ENCODE peak calls at places on chromosomes 4 and X, in ten cellular contexts. One of them, this sample, is unnamed.

GRCh38 chrX:100895365-100896075 is 21.4 kb upstream of the NOX1 start:
- DNase-seq in ELR: peak
- DNase-seq in NCI-H748 treated with DMSO at 0.1 percent for 48 hours: peak
- DNase-seq in ecto neural progenitor cell: peak
- DNase-seq in EH: peak
- DNase-seq in MG63: peak
- DNase-seq in mucosa of descending colon: no peak
- DNase-seq in uterus: no peak
- DNase-seq in natural killer cell treated with Interleukin-12 subunit alpha and Interleukin-12 subunit beta and Interleukin-15 and Interleukin-18, amount 100 ng/mL, for 72 hours: no peak
- DNase-seq in upper lobe of right lung: no peak
- DNase-seq in this sample: peak

GRCh38 chr4:183261953-183262775 is 57.9 kb downstream of the CLDN22 start:
- DNase-seq in ELR: peak
- DNase-seq in NCI-H748 treated with DMSO at 0.1 percent for 48 hours: peak
- DNase-seq in ecto neural progenitor cell: peak
- DNase-seq in EH: peak
- DNase-seq in MG63: peak
- DNase-seq in mucosa of descending colon: peak
- DNase-seq in uterus: peak
- DNase-seq in natural killer cell treated with Interleukin-12 subunit alpha and Interleukin-12 subunit beta and Interleukin-15 and Interleukin-18, amount 100 ng/mL, for 72 hours: peak
- DNase-seq in upper lobe of right lung: peak
- DNase-seq in this sample: peak

GRCh38 chrX:40146471-40147398 is 49.0 kb upstream of the BCOR start:
- DNase-seq in ELR: peak
- DNase-seq in NCI-H748 treated with DMSO at 0.1 percent for 48 hours: peak
- DNase-seq in ecto neural progenitor cell: no peak
- DNase-seq in EH: peak
- DNase-seq in MG63: peak
- DNase-seq in mucosa of descending colon: no peak
- DNase-seq in uterus: peak
- DNase-seq in natural killer cell treated with Interleukin-12 subunit alpha and Interleukin-12 subunit beta and Interleukin-15 and Interleukin-18, amount 100 ng/mL, for 72 hours: no peak
- DNase-seq in upper lobe of right lung: no peak
- DNase-seq in this sample: peak

GRCh38 chrX:17922303-17922702 is 61.2 kb upstream of the RAI2 start:
- DNase-seq in ELR: no peak
- DNase-seq in NCI-H748 treated with DMSO at 0.1 percent for 48 hours: peak
- DNase-seq in ecto neural progenitor cell: no peak
- DNase-seq in EH: no peak
- DNase-seq in MG63: no peak
- DNase-seq in mucosa of descending colon: no peak
- DNase-seq in uterus: no peak
- DNase-seq in natural killer cell treated with Interleukin-12 subunit alpha and Interleukin-12 subunit beta and Interleukin-15 and Interleukin-18, amount 100 ng/mL, for 72 hours: no peak
- DNase-seq in upper lobe of right lung: no peak
- DNase-seq in this sample: no peak

GRCh38 chr4:125727931-125728330 is 413.2 kb downstream of the FAT4 start:
- DNase-seq in ELR: no peak
- DNase-seq in NCI-H748 treated with DMSO at 0.1 percent for 48 hours: no peak
- DNase-seq in ecto neural progenitor cell: no peak
- DNase-seq in EH: no peak
- DNase-seq in MG63: no peak
- DNase-seq in mucosa of descending colon: no peak
- DNase-seq in uterus: no peak
- DNase-seq in natural killer cell treated with Interleukin-12 subunit alpha and Interleukin-12 subunit beta and Interleukin-15 and Interleukin-18, amount 100 ng/mL, for 72 hours: no peak
- DNase-seq in upper lobe of right lung: no peak
- DNase-seq in this sample: peak

GRCh38 chr4:19791422-19792113 is 460.1 kb upstream of the SLIT2 start:
- DNase-seq in ELR: peak
- DNase-seq in NCI-H748 treated with DMSO at 0.1 percent for 48 hours: no peak
- DNase-seq in ecto neural progenitor cell: no peak
- DNase-seq in EH: peak
- DNase-seq in MG63: no peak
- DNase-seq in mucosa of descending colon: no peak
- DNase-seq in uterus: no peak
- DNase-seq in natural killer cell treated with Interleukin-12 subunit alpha and Interleukin-12 subunit beta and Interleukin-15 and Interleukin-18, amount 100 ng/mL, for 72 hours: no peak
- DNase-seq in upper lobe of right lung: no peak
- DNase-seq in this sample: no peak

GRCh38 chr4:151644625-151645024 is 116.2 kb downstream of the GATB start:
- DNase-seq in ELR: peak
- DNase-seq in NCI-H748 treated with DMSO at 0.1 percent for 48 hours: peak
- DNase-seq in ecto neural progenitor cell: peak
- DNase-seq in EH: peak
- DNase-seq in MG63: no peak
- DNase-seq in mucosa of descending colon: peak
- DNase-seq in uterus: no peak
- DNase-seq in natural killer cell treated with Interleukin-12 subunit alpha and Interleukin-12 subunit beta and Interleukin-15 and Interleukin-18, amount 100 ng/mL, for 72 hours: no peak
- DNase-seq in upper lobe of right lung: no peak
- DNase-seq in this sample: peak

GRCh38 chr4:96677499-96677898 is 837.6 kb downstream of the PDHA2 start:
- DNase-seq in ELR: no peak
- DNase-seq in NCI-H748 treated with DMSO at 0.1 percent for 48 hours: no peak
- DNase-seq in ecto neural progenitor cell: no peak
- DNase-seq in EH: no peak
- DNase-seq in MG63: no peak
- DNase-seq in mucosa of descending colon: no peak
- DNase-seq in uterus: no peak
- DNase-seq in natural killer cell treated with Interleukin-12 subunit alpha and Interleukin-12 subunit beta and Interleukin-15 and Interleukin-18, amount 100 ng/mL, for 72 hours: no peak
- DNase-seq in upper lobe of right lung: no peak
- DNase-seq in this sample: peak

GRCh38 chr4:154620111-154620510 is 7.7 kb upstream of the FGG start:
- DNase-seq in ELR: no peak
- DNase-seq in NCI-H748 treated with DMSO at 0.1 percent for 48 hours: no peak
- DNase-seq in ecto neural progenitor cell: no peak
- DNase-seq in EH: no peak
- DNase-seq in MG63: no peak
- DNase-seq in mucosa of descending colon: no peak
- DNase-seq in uterus: no peak
- DNase-seq in natural killer cell treated with Interleukin-12 subunit alpha and Interleukin-12 subunit beta and Interleukin-15 and Interleukin-18, amount 100 ng/mL, for 72 hours: no peak
- DNase-seq in upper lobe of right lung: no peak
- DNase-seq in this sample: no peak

GRCh38 chr4:80309301-80310004 is 26.1 kb upstream of the CFAP299 start:
- DNase-seq in ELR: peak
- DNase-seq in NCI-H748 treated with DMSO at 0.1 percent for 48 hours: no peak
- DNase-seq in ecto neural progenitor cell: no peak
- DNase-seq in EH: peak
- DNase-seq in MG63: peak
- DNase-seq in mucosa of descending colon: no peak
- DNase-seq in uterus: no peak
- DNase-seq in natural killer cell treated with Interleukin-12 subunit alpha and Interleukin-12 subunit beta and Interleukin-15 and Interleukin-18, amount 100 ng/mL, for 72 hours: no peak
- DNase-seq in upper lobe of right lung: no peak
- DNase-seq in this sample: peak

GRCh38 chr4:159505275-159505975 is 402.5 kb downstream of the RAPGEF2 start:
- DNase-seq in ELR: no peak
- DNase-seq in NCI-H748 treated with DMSO at 0.1 percent for 48 hours: no peak
- DNase-seq in ecto neural progenitor cell: no peak
- DNase-seq in EH: no peak
- DNase-seq in MG63: no peak
- DNase-seq in mucosa of descending colon: no peak
- DNase-seq in uterus: no peak
- DNase-seq in natural killer cell treated with Interleukin-12 subunit alpha and Interleukin-12 subunit beta and Interleukin-15 and Interleukin-18, amount 100 ng/mL, for 72 hours: no peak
- DNase-seq in upper lobe of right lung: no peak
- DNase-seq in this sample: no peak

GRCh38 chrX:118459494-118459893 is 36.1 kb upstream of the DOCK11 start:
- DNase-seq in ELR: peak
- DNase-seq in NCI-H748 treated with DMSO at 0.1 percent for 48 hours: peak
- DNase-seq in ecto neural progenitor cell: no peak
- DNase-seq in EH: peak
- DNase-seq in MG63: no peak
- DNase-seq in mucosa of descending colon: no peak
- DNase-seq in uterus: no peak
- DNase-seq in natural killer cell treated with Interleukin-12 subunit alpha and Interleukin-12 subunit beta and Interleukin-15 and Interleukin-18, amount 100 ng/mL, for 72 hours: no peak
- DNase-seq in upper lobe of right lung: no peak
- DNase-seq in this sample: peak

GRCh38 chr4:42761804-42762203 is 104.9 kb upstream of the ATP8A1 start:
- DNase-seq in ELR: no peak
- DNase-seq in NCI-H748 treated with DMSO at 0.1 percent for 48 hours: no peak
- DNase-seq in ecto neural progenitor cell: no peak
- DNase-seq in EH: no peak
- DNase-seq in MG63: no peak
- DNase-seq in mucosa of descending colon: no peak
- DNase-seq in uterus: no peak
- DNase-seq in natural killer cell treated with Interleukin-12 subunit alpha and Interleukin-12 subunit beta and Interleukin-15 and Interleukin-18, amount 100 ng/mL, for 72 hours: no peak
- DNase-seq in upper lobe of right lung: no peak
- DNase-seq in this sample: no peak

GRCh38 chr4:36610628-36611027 is 329.2 kb downstream of the DTHD1 start:
- DNase-seq in ELR: no peak
- DNase-seq in NCI-H748 treated with DMSO at 0.1 percent for 48 hours: no peak
- DNase-seq in ecto neural progenitor cell: no peak
- DNase-seq in EH: no peak
- DNase-seq in MG63: no peak
- DNase-seq in mucosa of descending colon: no peak
- DNase-seq in uterus: no peak
- DNase-seq in natural killer cell treated with Interleukin-12 subunit alpha and Interleukin-12 subunit beta and Interleukin-15 and Interleukin-18, amount 100 ng/mL, for 72 hours: no peak
- DNase-seq in upper lobe of right lung: no peak
- DNase-seq in this sample: no peak

GRCh38 chrX:132676102-132676501 is 187.3 kb upstream of the MBNL3 start:
- DNase-seq in ELR: no peak
- DNase-seq in NCI-H748 treated with DMSO at 0.1 percent for 48 hours: no peak
- DNase-seq in ecto neural progenitor cell: no peak
- DNase-seq in EH: no peak
- DNase-seq in MG63: no peak
- DNase-seq in mucosa of descending colon: no peak
- DNase-seq in uterus: no peak
- DNase-seq in natural killer cell treated with Interleukin-12 subunit alpha and Interleukin-12 subunit beta and Interleukin-15 and Interleukin-18, amount 100 ng/mL, for 72 hours: no peak
- DNase-seq in upper lobe of right lung: no peak
- DNase-seq in this sample: no peak

GRCh38 chrX:68060506-68061205 is 372.6 kb downstream of the OPHN1 start:
- DNase-seq in ELR: no peak
- DNase-seq in NCI-H748 treated with DMSO at 0.1 percent for 48 hours: no peak
- DNase-seq in ecto neural progenitor cell: no peak
- DNase-seq in EH: peak
- DNase-seq in MG63: no peak
- DNase-seq in mucosa of descending colon: no peak
- DNase-seq in uterus: no peak
- DNase-seq in natural killer cell treated with Interleukin-12 subunit alpha and Interleukin-12 subunit beta and Interleukin-15 and Interleukin-18, amount 100 ng/mL, for 72 hours: no peak
- DNase-seq in upper lobe of right lung: no peak
- DNase-seq in this sample: no peak

GRCh38 chrX:33336783-33337182 is 125.4 kb upstream of the DMD start:
- DNase-seq in ELR: peak
- DNase-seq in NCI-H748 treated with DMSO at 0.1 percent for 48 hours: peak
- DNase-seq in ecto neural progenitor cell: peak
- DNase-seq in EH: no peak
- DNase-seq in MG63: peak
- DNase-seq in mucosa of descending colon: no peak
- DNase-seq in uterus: peak
- DNase-seq in natural killer cell treated with Interleukin-12 subunit alpha and Interleukin-12 subunit beta and Interleukin-15 and Interleukin-18, amount 100 ng/mL, for 72 hours: no peak
- DNase-seq in upper lobe of right lung: no peak
- DNase-seq in this sample: peak

GRCh38 chr4:145541266-145541770 is 59.7 kb downstream of the SMAD1 start:
- DNase-seq in ELR: no peak
- DNase-seq in NCI-H748 treated with DMSO at 0.1 percent for 48 hours: no peak
- DNase-seq in ecto neural progenitor cell: no peak
- DNase-seq in EH: no peak
- DNase-seq in MG63: no peak
- DNase-seq in mucosa of descending colon: no peak
- DNase-seq in uterus: no peak
- DNase-seq in natural killer cell treated with Interleukin-12 subunit alpha and Interleukin-12 subunit beta and Interleukin-15 and Interleukin-18, amount 100 ng/mL, for 72 hours: no peak
- DNase-seq in upper lobe of right lung: no peak
- DNase-seq in this sample: peak

GRCh38 chr4:182978152-182978827 is 61.1 kb upstream of the DCTD start:
- DNase-seq in ELR: peak
- DNase-seq in NCI-H748 treated with DMSO at 0.1 percent for 48 hours: no peak
- DNase-seq in ecto neural progenitor cell: no peak
- DNase-seq in EH: peak
- DNase-seq in MG63: no peak
- DNase-seq in mucosa of descending colon: no peak
- DNase-seq in uterus: no peak
- DNase-seq in natural killer cell treated with Interleukin-12 subunit alpha and Interleukin-12 subunit beta and Interleukin-15 and Interleukin-18, amount 100 ng/mL, for 72 hours: no peak
- DNase-seq in upper lobe of right lung: no peak
- DNase-seq in this sample: peak

GRCh38 chr4:35503435-35503834 is 740.9 kb downstream of the ARAP2 start:
- DNase-seq in ELR: no peak
- DNase-seq in NCI-H748 treated with DMSO at 0.1 percent for 48 hours: no peak
- DNase-seq in ecto neural progenitor cell: no peak
- DNase-seq in EH: no peak
- DNase-seq in MG63: no peak
- DNase-seq in mucosa of descending colon: no peak
- DNase-seq in uterus: no peak
- DNase-seq in natural killer cell treated with Interleukin-12 subunit alpha and Interleukin-12 subunit beta and Interleukin-15 and Interleukin-18, amount 100 ng/mL, for 72 hours: no peak
- DNase-seq in upper lobe of right lung: no peak
- DNase-seq in this sample: no peak

GRCh38 chr4:5890063-5890727 is 2.7 kb downstream of the CRMP1 start:
- DNase-seq in ELR: no peak
- DNase-seq in NCI-H748 treated with DMSO at 0.1 percent for 48 hours: peak
- DNase-seq in ecto neural progenitor cell: peak
- DNase-seq in EH: no peak
- DNase-seq in MG63: no peak
- DNase-seq in mucosa of descending colon: no peak
- DNase-seq in uterus: no peak
- DNase-seq in natural killer cell treated with Interleukin-12 subunit alpha and Interleukin-12 subunit beta and Interleukin-15 and Interleukin-18, amount 100 ng/mL, for 72 hours: no peak
- DNase-seq in upper lobe of right lung: no peak
- DNase-seq in this sample: peak